ENCODE peak calls at places on chromosomes 16 and 17, in six cellular contexts. V, B, C, L, E and I are unnamed samples.
A peak's percentile ranks its signal among the peaks of the same experiment; 100 is the strongest.

GRCh38 chr16:4694664-4695451 is 1.5 kb downstream of the NUDT16L1 start:
- DNase-seq in V (no peak), B (no peak), C (peak; percentile 77), L (no peak), E (no peak), I (no peak)

GRCh38 chr16:57263585-57264351 is 18.7 kb downstream of the ARL2BP start:
- DNase-seq in V (no peak), B (no peak), C (peak; percentile 23), L (no peak), E (no peak), I (no peak)

GRCh38 chr16:17162560-17162959 is 308.2 kb downstream of the XYLT1 start:
- DNase-seq in V (no peak), B (no peak), C (no peak), L (no peak), E (no peak), I (no peak)

GRCh38 chr17:15291674-15292361 is 26.7 kb upstream of the PMP22 start:
- DNase-seq in V (peak; percentile 38), B (no peak), C (no peak), L (no peak), E (no peak), I (no peak)

GRCh38 chr17:226773-227580 is 45.5 kb upstream of the DOC2B start:
- DNase-seq in V (no peak), B (no peak), C (peak; percentile 50), L (no peak), E (no peak), I (no peak)

GRCh38 chr16:85988723-85989313 is 89.9 kb downstream of the IRF8 start:
- DNase-seq in V (no peak), B (no peak), C (no peak), L (no peak), E (no peak), I (no peak)

GRCh38 chr16:12340151-12340733 is 363.7 kb downstream of the SNX29 start:
- DNase-seq in V (peak; percentile 37), B (peak; percentile 55), C (no peak), L (peak; percentile 43), E (no peak), I (no peak)

GRCh38 chr17:4261452-4261851 is 2.3 kb downstream of the ANKFY1 start:
- DNase-seq in V (no peak), B (no peak), C (no peak), L (no peak), E (no peak), I (no peak)

GRCh38 chr16:50625374-50625773 is 55.7 kb downstream of the SNX20 start:
- DNase-seq in V (no peak), B (no peak), C (no peak), L (no peak), E (no peak), I (no peak)

GRCh38 chr16:83723901-83724300 is 83.9 kb upstream of the HSBP1 start:
- DNase-seq in V (no peak), B (no peak), C (no peak), L (no peak), E (no peak), I (no peak)

GRCh38 chr17:49217651-49218413 is 7.3 kb downstream of the ABI3 start:
- DNase-seq in V (peak; percentile 61), B (no peak), C (peak; percentile 69), L (no peak), E (no peak), I (no peak)

GRCh38 chr17:48294989-48295892 is 134.8 kb downstream of the SKAP1 start:
- DNase-seq in V (no peak), B (no peak), C (no peak), L (peak; percentile 3), E (no peak), I (no peak)

GRCh38 chr17:77490361-77491183 is 349.8 kb downstream of the SEC14L1 start:
- DNase-seq in V (no peak), B (no peak), C (peak; percentile 54), L (no peak), E (no peak), I (no peak)

GRCh38 chr16:78761427-78761826 is 662.0 kb downstream of the WWOX start:
- DNase-seq in V (no peak), B (no peak), C (no peak), L (no peak), E (no peak), I (no peak)

GRCh38 chr17:1467898-1468492 is 12.0 kb upstream of the CRK start:
- DNase-seq in V (peak; percentile 81), B (no peak), C (peak; percentile 95), L (no peak), E (no peak), I (no peak)